ENCODE peak calls at places on chromosomes 12 and 14, in seven cellular contexts. L is HTR-8/SVneo; K is brain microvascular endothelial cell; F is Kasumi-1; M is ELR; E is stimulated activated CD8-positive, alpha-beta memory T cell treated with anti-CD3 and anti-CD28 coated beads, Interleukin-4, amount 100 ng/mL, for 24 hours; R is fibroblast of lung. I is an unnamed sample.

GRCh38 chr12:128510527-128510926 is 243.6 kb downstream of the TMEM132C start:
- DNase-seq in L (no peak), K (no peak), F (no peak), M (no peak), E (no peak), R (no peak), I (no peak)

GRCh38 chr14:54796961-54797360 is 105.7 kb downstream of the GCH1 start:
- DNase-seq in L (peak; percentile 84), K (peak; percentile 43), F (no peak), M (peak; percentile 91), E (no peak), R (peak; percentile 80), I (peak; percentile 63)

GRCh38 chr14:75831455-75831854 is 150.3 kb downstream of the TGFB3 start:
- DNase-seq in L (no peak), K (peak; percentile 56), F (peak; percentile 59), M (peak; percentile 65), E (peak; percentile 9), R (peak; percentile 91), I (peak; percentile 93)

GRCh38 chr14:89165189-89165809 is 251.7 kb downstream of the FOXN3 start:
- DNase-seq in L (no peak), K (peak; percentile 22), F (peak; percentile 97), M (no peak), E (no peak), R (no peak), I (no peak)

GRCh38 chr14:56581041-56581727 is 1.6 kb downstream of the TMEM260 start:
- DNase-seq in L (no peak), K (no peak), F (peak; percentile 27), M (no peak), E (no peak), R (no peak), I (no peak)

GRCh38 chr12:8948711-8949524 is 527 bp downstream of the M6PR start:
- DNase-seq in L (peak; percentile 11), K (peak; percentile 24), F (peak; percentile 42), M (peak; percentile 49), E (no peak), R (peak; percentile 23), I (peak; percentile 20)

GRCh38 chr12:127482950-127483349 is 784.0 kb upstream of the TMEM132C start:
- DNase-seq in L (no peak), K (no peak), F (no peak), M (no peak), E (no peak), R (no peak), I (no peak)

GRCh38 chr14:36019126-36019525 is 157.4 kb downstream of the PTCSC3 start:
- DNase-seq in L (no peak), K (no peak), F (no peak), M (no peak), E (no peak), R (peak; percentile 54), I (no peak)

GRCh38 chr14:100617715-100618693 is 30.8 kb upstream of the BEGAIN start:
- DNase-seq in L (no peak), K (no peak), F (peak; percentile 62), M (no peak), E (no peak), R (peak; percentile 29), I (peak; percentile 20)

GRCh38 chr14:96762650-96763049 is 34.5 kb upstream of the VRK1 start:
- DNase-seq in L (peak; percentile 78), K (peak; percentile 64), F (peak; percentile 85), M (peak; percentile 78), E (no peak), R (peak; percentile 50), I (peak; percentile 47)

GRCh38 chr12:8501720-8502119 is 11.6 kb upstream of the CLEC4D start:
- DNase-seq in L (no peak), K (no peak), F (peak; percentile 63), M (no peak), E (no peak), R (no peak), I (no peak)

GRCh38 chr14:102949801-102950451 is 27.5 kb downstream of the AMN start:
- DNase-seq in L (no peak), K (no peak), F (no peak), M (no peak), E (no peak), R (peak; percentile 32), I (peak; percentile 54)

GRCh38 chr14:94019329-94019728 is 6.8 kb upstream of the OTUB2 start:
- DNase-seq in L (no peak), K (no peak), F (no peak), M (no peak), E (no peak), R (no peak), I (no peak)

GRCh38 chr12:53985900-53986685 is 1.1 kb downstream of the HOXC10 start:
- DNase-seq in L (no peak), K (no peak), F (no peak), M (peak; percentile 64), E (no peak), R (no peak), I (no peak)

GRCh38 chr12:27635349-27635972 is 60.8 kb upstream of the REP15 start:
- DNase-seq in L (peak; percentile 74), K (no peak), F (peak; percentile 71), M (peak; percentile 79), E (no peak), R (peak; percentile 58), I (peak; percentile 67)

GRCh38 chr12:26058818-26059217 is 66.0 kb downstream of the BHLHE41 start:
- DNase-seq in L (no peak), K (no peak), F (no peak), M (peak; percentile 10), E (no peak), R (peak; percentile 61), I (no peak)

I was measured in astrocyte of the spinal cord.